ENCODE peak calls at places on chromosomes 3 and 15, in five cellular contexts. One of them, this sample, is unnamed.

GRCh38 chr15:88661041-88661765 is 22.4 kb downstream of the ISG20 start:
- DNase-seq in K562: no peak
- DNase-seq in sigmoid colon: peak; percentile 39
- DNase-seq in endothelial cell of umbilical vein: no peak
- DNase-seq in stomach: no peak
- DNase-seq in this sample: no peak

GRCh38 chr3:136675150-136675858 is 76.9 kb downstream of the STAG1 start:
- DNase-seq in K562: no peak
- DNase-seq in endothelial cell of umbilical vein: no peak
- DNase-seq in stomach: no peak
- DNase-seq in sigmoid colon: no peak
- DNase-seq in this sample: no peak

GRCh38 chr3:46936733-46937250 is 39.8 kb downstream of the CCDC12 start:
- DNase-seq in stomach: no peak
- DNase-seq in endothelial cell of umbilical vein: no peak
- DNase-seq in sigmoid colon: peak; percentile 59
- DNase-seq in K562: no peak
- DNase-seq in this sample: no peak

GRCh38 chr3:17500618-17501017 is 241.8 kb downstream of the TBC1D5 start:
- DNase-seq in sigmoid colon: no peak
- DNase-seq in K562: no peak
- DNase-seq in stomach: no peak
- DNase-seq in endothelial cell of umbilical vein: peak; percentile 19
- DNase-seq in this sample: no peak

GRCh38 chr3:10447527-10448260 is 57.7 kb downstream of the ATP2B2 start:
- DNase-seq in sigmoid colon: no peak
- DNase-seq in stomach: no peak
- DNase-seq in K562: no peak
- DNase-seq in endothelial cell of umbilical vein: no peak
- DNase-seq in this sample: peak; percentile 15

GRCh38 chr3:67329358-67329757 is 325.1 kb downstream of the SUCLG2 start:
- DNase-seq in K562: no peak
- DNase-seq in sigmoid colon: no peak
- DNase-seq in endothelial cell of umbilical vein: no peak
- DNase-seq in stomach: no peak
- DNase-seq in this sample: no peak

GRCh38 chr15:99719096-99719541 is 14.1 kb downstream of the LYSMD4 start:
- DNase-seq in K562: no peak
- DNase-seq in sigmoid colon: no peak
- DNase-seq in stomach: no peak
- DNase-seq in endothelial cell of umbilical vein: no peak
- DNase-seq in this sample: no peak

GRCh38 chr3:10389341-10389740 is 68.4 kb upstream of the SEC13 start:
- DNase-seq in stomach: no peak
- DNase-seq in endothelial cell of umbilical vein: no peak
- DNase-seq in K562: no peak
- DNase-seq in sigmoid colon: no peak
- DNase-seq in this sample: no peak

GRCh38 chr15:80710635-80711553 is 15.8 kb downstream of the ABHD17C start:
- DNase-seq in sigmoid colon: no peak
- DNase-seq in endothelial cell of umbilical vein: no peak
- DNase-seq in stomach: no peak
- DNase-seq in K562: no peak
- DNase-seq in this sample: no peak

GRCh38 chr3:14439501-14440167 is 37.2 kb downstream of the SLC6A6 start:
- DNase-seq in stomach: peak; percentile 84
- DNase-seq in endothelial cell of umbilical vein: peak; percentile 88
- DNase-seq in K562: peak; percentile 85
- DNase-seq in sigmoid colon: peak; percentile 78
- DNase-seq in this sample: peak; percentile 33

GRCh38 chr3:193190387-193190786 is 50.6 kb upstream of the PLAAT1 start:
- DNase-seq in endothelial cell of umbilical vein: peak; percentile 56
- DNase-seq in K562: peak; percentile 19
- DNase-seq in stomach: no peak
- DNase-seq in sigmoid colon: no peak
- DNase-seq in this sample: no peak

GRCh38 chr3:46194868-46195553 is 13.1 kb downstream of the CCR1 start:
- DNase-seq in stomach: no peak
- DNase-seq in K562: no peak
- DNase-seq in sigmoid colon: no peak
- DNase-seq in endothelial cell of umbilical vein: no peak
- DNase-seq in this sample: no peak

GRCh38 chr3:98733055-98733777 is 29.9 kb upstream of the ST3GAL6 start:
- DNase-seq in endothelial cell of umbilical vein: peak; percentile 60
- DNase-seq in K562: no peak
- DNase-seq in stomach: peak; percentile 36
- DNase-seq in sigmoid colon: peak; percentile 68
- DNase-seq in this sample: peak; percentile 23

GRCh38 chr15:75864213-75865059 is 21.2 kb downstream of the UBE2Q2 start:
- DNase-seq in endothelial cell of umbilical vein: no peak
- DNase-seq in stomach: no peak
- DNase-seq in K562: no peak
- DNase-seq in sigmoid colon: no peak
- DNase-seq in this sample: no peak

GRCh38 chr3:24299801-24300626 is 194.6 kb downstream of the THRB start:
- DNase-seq in sigmoid colon: no peak
- DNase-seq in endothelial cell of umbilical vein: peak; percentile 17
- DNase-seq in K562: peak; percentile 20
- DNase-seq in stomach: no peak
- DNase-seq in this sample: no peak

GRCh38 chr3:108412351-108412750 is 98.0 kb downstream of the MYH15 start:
- DNase-seq in endothelial cell of umbilical vein: no peak
- DNase-seq in sigmoid colon: no peak
- DNase-seq in K562: no peak
- DNase-seq in stomach: no peak
- DNase-seq in this sample: peak; percentile 73

GRCh38 chr3:136075218-136075808 is 109.8 kb downstream of the PPP2R3A start:
- DNase-seq in endothelial cell of umbilical vein: peak; percentile 81
- DNase-seq in stomach: peak; percentile 70
- DNase-seq in sigmoid colon: peak; percentile 80
- DNase-seq in K562: peak; percentile 30
- DNase-seq in this sample: peak; percentile 69

GRCh38 chr3:49346797-49347251 is 7.0 kb upstream of the USP4 start:
- DNase-seq in endothelial cell of umbilical vein: no peak
- DNase-seq in stomach: no peak
- DNase-seq in sigmoid colon: no peak
- DNase-seq in K562: no peak
- DNase-seq in this sample: peak; percentile 49

GRCh38 chr15:91469627-91470567 is 369.8 kb downstream of the SV2B start:
- DNase-seq in sigmoid colon: no peak
- DNase-seq in K562: peak; percentile 35
- DNase-seq in endothelial cell of umbilical vein: no peak
- DNase-seq in stomach: peak; percentile 29
- DNase-seq in this sample: no peak

GRCh38 chr15:52427804-52428203 is 100.9 kb downstream of the MYO5A start:
- DNase-seq in stomach: no peak
- DNase-seq in sigmoid colon: no peak
- DNase-seq in endothelial cell of umbilical vein: no peak
- DNase-seq in K562: peak; percentile 8
- DNase-seq in this sample: no peak

GRCh38 chr15:93428135-93428534 is 339.1 kb upstream of the RGMA start:
- DNase-seq in sigmoid colon: no peak
- DNase-seq in stomach: no peak
- DNase-seq in K562: no peak
- DNase-seq in endothelial cell of umbilical vein: no peak
- DNase-seq in this sample: no peak

GRCh38 chr3:139312959-139313358 is 30.9 kb upstream of the MRPS22 start:
- DNase-seq in K562: peak; percentile 86
- DNase-seq in endothelial cell of umbilical vein: no peak
- DNase-seq in stomach: no peak
- DNase-seq in sigmoid colon: no peak
- DNase-seq in this sample: no peak

GRCh38 chr3:46849686-46850467 is 13.4 kb downstream of the MYL3 start:
- DNase-seq in K562: no peak
- DNase-seq in sigmoid colon: no peak
- DNase-seq in endothelial cell of umbilical vein: no peak
- DNase-seq in stomach: peak; percentile 17
- DNase-seq in this sample: no peak

GRCh38 chr3:145286937-145287336 is 874.0 kb downstream of the PLOD2 start:
- DNase-seq in endothelial cell of umbilical vein: no peak
- DNase-seq in sigmoid colon: no peak
- DNase-seq in K562: no peak
- DNase-seq in stomach: no peak
- DNase-seq in this sample: no peak

GRCh38 chr15:66720206-66721010 is 18.4 kb downstream of the SMAD6 start:
- DNase-seq in K562: peak; percentile 62
- DNase-seq in sigmoid colon: no peak
- DNase-seq in stomach: peak; percentile 39
- DNase-seq in endothelial cell of umbilical vein: peak; percentile 56
- DNase-seq in this sample: no peak

GRCh38 chr3:112860898-112861297 is 14.2 kb upstream of the CD200R1L start:
- DNase-seq in K562: no peak
- DNase-seq in sigmoid colon: no peak
- DNase-seq in stomach: no peak
- DNase-seq in endothelial cell of umbilical vein: no peak
- DNase-seq in this sample: no peak

GRCh38 chr3:32816439-32817194 is 1.2 kb upstream of the TRIM71 start:
- DNase-seq in sigmoid colon: no peak
- DNase-seq in endothelial cell of umbilical vein: peak; percentile 16
- DNase-seq in K562: no peak
- DNase-seq in stomach: no peak
- DNase-seq in this sample: no peak

GRCh38 chr3:29307229-29307796 is 26.4 kb downstream of the RBMS3 start:
- DNase-seq in stomach: no peak
- DNase-seq in K562: no peak
- DNase-seq in sigmoid colon: no peak
- DNase-seq in endothelial cell of umbilical vein: no peak
- DNase-seq in this sample: no peak

GRCh38 chr3:16026753-16027152 is 147.7 kb upstream of the GALNT15 start:
- DNase-seq in sigmoid colon: no peak
- DNase-seq in endothelial cell of umbilical vein: no peak
- DNase-seq in stomach: no peak
- DNase-seq in K562: no peak
- DNase-seq in this sample: no peak

GRCh38 chr15:39794970-39795369 is 12.3 kb upstream of the FSIP1 start:
- DNase-seq in sigmoid colon: no peak
- DNase-seq in stomach: no peak
- DNase-seq in K562: no peak
- DNase-seq in endothelial cell of umbilical vein: no peak
- DNase-seq in this sample: no peak

GRCh38 chr3:123379041-123379830 is 69.7 kb downstream of the ADCY5 start:
- DNase-seq in K562: no peak
- DNase-seq in endothelial cell of umbilical vein: no peak
- DNase-seq in sigmoid colon: no peak
- DNase-seq in stomach: no peak
- DNase-seq in this sample: no peak
- H3K27me3 ChIP-seq in K562: no peaks in the 10 kb centered on the region
- H3K27me3 ChIP-seq in endothelial cell of umbilical vein: no peaks in the 10 kb centered on the region
- H3K27me3 ChIP-seq in sigmoid colon: no peaks in the 10 kb centered on the region
- H3K27me3 ChIP-seq in stomach: peaks cover 7% of the 10 kb centered on the region
- H3K27me3 ChIP-seq in this sample: no peaks in the 10 kb centered on the region

GRCh38 chr3:185685231-185686035 is 99.3 kb downstream of the SENP2 start:
- DNase-seq in stomach: no peak
- DNase-seq in K562: no peak
- DNase-seq in sigmoid colon: no peak
- DNase-seq in endothelial cell of umbilical vein: no peak
- DNase-seq in this sample: no peak

GRCh38 chr3:185691622-185692021 is 105.5 kb downstream of the SENP2 start:
- DNase-seq in stomach: no peak
- DNase-seq in sigmoid colon: no peak
- DNase-seq in endothelial cell of umbilical vein: no peak
- DNase-seq in K562: no peak
- DNase-seq in this sample: no peak

GRCh38 chr3:185693985-185694675 is 108.0 kb downstream of the SENP2 start:
- DNase-seq in sigmoid colon: no peak
- DNase-seq in stomach: no peak
- DNase-seq in K562: no peak
- DNase-seq in endothelial cell of umbilical vein: peak; percentile 49
- DNase-seq in this sample: no peak

GRCh38 chr3:185687479-185687878 is 101.4 kb downstream of the SENP2 start:
- DNase-seq in endothelial cell of umbilical vein: no peak
- DNase-seq in K562: no peak
- DNase-seq in stomach: no peak
- DNase-seq in sigmoid colon: no peak
- DNase-seq in this sample: no peak

GRCh38 chr3:185688808-185689207 is 102.7 kb downstream of the SENP2 start:
- DNase-seq in endothelial cell of umbilical vein: peak; percentile 95
- DNase-seq in sigmoid colon: no peak
- DNase-seq in K562: peak; percentile 35
- DNase-seq in stomach: peak; percentile 50
- DNase-seq in this sample: no peak
- H3K4me1 ChIP-seq in endothelial cell of umbilical vein: peaks cover 21% of the 10 kb centered on the region
- H3K4me1 ChIP-seq in sigmoid colon: no peaks in the 10 kb centered on the region
- H3K4me1 ChIP-seq in K562: peaks cover 2% of the 10 kb centered on the region
- H3K4me1 ChIP-seq in stomach: peaks cover 4% of the 10 kb centered on the region
- H3K4me1 ChIP-seq in this sample: no peaks in the 10 kb centered on the region

DNA sequence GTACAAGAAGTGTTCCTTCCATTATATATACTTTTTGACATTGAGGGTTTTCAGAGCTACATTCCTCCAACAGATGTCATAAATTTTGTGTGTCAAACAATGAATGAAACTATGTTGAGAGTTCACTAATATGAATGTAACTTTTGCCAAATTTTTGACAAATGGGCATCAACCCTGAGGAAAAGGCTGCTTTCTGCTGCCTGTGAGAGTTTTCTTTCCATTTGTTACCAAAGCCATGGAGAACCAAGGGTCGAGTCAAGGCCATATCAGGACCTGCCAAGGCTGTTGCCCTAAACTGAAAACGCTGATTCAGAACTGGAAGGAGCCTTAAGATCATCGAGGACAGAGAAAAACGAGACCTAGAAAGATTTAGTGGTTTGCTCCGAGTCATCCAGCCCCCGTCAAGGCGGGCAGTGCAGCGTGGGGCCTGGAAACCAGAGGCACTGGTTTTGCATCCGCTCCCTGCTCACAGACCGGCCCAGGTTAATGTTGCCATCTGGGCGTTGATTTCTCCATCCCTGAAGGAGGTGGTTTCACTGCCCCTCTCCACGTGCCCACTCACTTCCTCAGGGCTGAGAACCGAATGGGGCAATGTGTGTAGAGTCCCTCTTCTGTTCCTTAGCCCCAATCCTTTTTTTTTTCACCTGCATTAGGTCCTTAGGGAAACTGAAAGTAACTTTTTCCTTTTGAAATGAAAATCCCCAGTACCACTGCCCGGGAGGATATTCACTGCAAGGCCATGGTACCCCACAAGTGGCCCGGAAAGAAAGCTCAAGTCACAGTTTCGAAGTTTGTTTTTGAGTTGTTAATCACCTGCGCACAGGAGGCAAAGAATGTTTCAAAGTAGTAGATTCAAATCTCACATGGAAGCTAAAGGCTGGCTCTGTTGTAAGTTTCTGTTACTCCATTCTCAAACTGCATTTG is 32.8 kb downstream of the TPM1 start:
- DNase-seq in endothelial cell of umbilical vein: no peak
- DNase-seq in K562: no peak
- DNase-seq in sigmoid colon: peak; percentile 81
- DNase-seq in stomach: no peak
- DNase-seq in this sample: no peak
- TF ChIP-seq POLR2AphosphoS5 in endothelial cell of umbilical vein: no peak
- TF ChIP-seq POLR2AphosphoS5 in K562: no peak
- TF ChIP-seq POLR2AphosphoS5 in sigmoid colon: peak; percentile 96
- TF ChIP-seq POLR2AphosphoS5 in stomach: no peak
- TF ChIP-seq POLR2AphosphoS5 in this sample: no peak

GRCh38 chr15:69719527-69719926 is 266.9 kb downstream of the RPLP1 start:
- DNase-seq in sigmoid colon: no peak
- DNase-seq in stomach: peak; percentile 32
- DNase-seq in K562: no peak
- DNase-seq in endothelial cell of umbilical vein: no peak
- DNase-seq in this sample: no peak
- H3K27me3 ChIP-seq in sigmoid colon: no peaks in the 10 kb centered on the region
- H3K27me3 ChIP-seq in stomach: no peaks in the 10 kb centered on the region
- H3K27me3 ChIP-seq in K562: no peaks in the 10 kb centered on the region
- H3K27me3 ChIP-seq in endothelial cell of umbilical vein: peaks cover 3% of the 10 kb centered on the region
- H3K27me3 ChIP-seq in this sample: no peaks in the 10 kb centered on the region